ENCODE peak calls at places on chromosome 10, in ten cellular contexts. Z is BE2C, F is fibroblast of lung, D is psoas muscle, X is small intestine, A is endothelial cell of umbilical vein, G is suprapubic skin, T is cardiac muscle cell, V is lung, W is tibial artery. R is an unnamed sample. For H3K9me3 and H3K36me3, the result is how much of the 10 kb centered on the place peaks cover.

GRCh38 chr10:111207525-111207924 is 130.7 kb downstream of the ADRA2A start:
- DNase-seq in Z (peak), F (no peak), D (no peak), X (peak), A (no peak), G (no peak), T (no peak), V (no peak), W (no peak), R (no peak)

GRCh38 chr10:68101066-68101465 is 8.2 kb upstream of the MYPN start:
- DNase-seq in Z (no peak), F (no peak), D (no peak), X (no peak), A (no peak), G (no peak), T (no peak), V (no peak), W (no peak), R (no peak)

GRCh38 chr10:56319386-56319785 is 41.7 kb downstream of the ZWINT start:
- DNase-seq in Z (no peak), F (peak), D (no peak), X (no peak), A (no peak), G (no peak), T (no peak), V (no peak), W (no peak), R (no peak)

GRCh38 chr10:109740436-109740835 is 182.9 kb downstream of the XPNPEP1 start:
- DNase-seq in Z (no peak), F (peak), D (no peak), X (no peak), A (no peak), G (peak), T (no peak), V (no peak), W (no peak), R (no peak)

GRCh38 chr10:79927111-79927828 is 21.6 kb downstream of the SFTPD start:
- DNase-seq in Z (no peak), F (no peak), D (no peak), X (no peak), A (no peak), G (no peak), T (no peak), V (peak), W (no peak), R (no peak)

GRCh38 chr10:111098679-111099437 is 22.0 kb downstream of the ADRA2A start:
- DNase-seq in Z (no peak), F (no peak), D (no peak), X (peak), A (no peak), G (no peak), T (no peak), V (no peak), W (peak), R (no peak)

GRCh38 chr10:70074971-70075370 is 22.3 kb downstream of the MACROH2A2 start:
- DNase-seq in Z (no peak), F (no peak), D (no peak), X (no peak), A (no peak), G (no peak), T (no peak), V (no peak), W (no peak), R (no peak)

GRCh38 chr10:79414714-79415113 is 30.7 kb downstream of the ZCCHC24 start:
- DNase-seq in Z (no peak), F (no peak), D (peak), X (no peak), A (no peak), G (no peak), T (no peak), V (no peak), W (no peak), R (no peak)

GRCh38 chr10:72796042-72796441 is 97.5 kb upstream of the OIT3 start:
- DNase-seq in Z (no peak), F (peak), D (no peak), X (no peak), A (no peak), G (no peak), T (no peak), V (no peak), W (no peak), R (no peak)

GRCh38 chr10:45417746-45418145 is 43.7 kb downstream of the ALOX5 start:
- DNase-seq in Z (no peak), F (no peak), D (no peak), X (no peak), A (no peak), G (no peak), T (no peak), V (no peak), W (no peak), R (no peak)

GRCh38 chr10:91022390-91022789 is 101.5 kb upstream of the ANKRD1 start:
- DNase-seq in Z (no peak), F (no peak), D (no peak), X (no peak), A (no peak), G (no peak), T (peak), V (no peak), W (no peak), R (no peak)

GRCh38 chr10:77939561-77940001 is 13.0 kb upstream of the DLG5 start:
- DNase-seq in Z (no peak), F (peak), D (peak), X (no peak), A (no peak), G (peak), T (no peak), V (no peak), W (peak), R (no peak)

GRCh38 chr10:29470843-29471482 is 163.8 kb downstream of the SVIL start:
- DNase-seq in Z (no peak), F (no peak), D (no peak), X (no peak), A (no peak), G (no peak), T (no peak), V (no peak), W (no peak), R (no peak)

GRCh38 chr10:3924344-3924743 is 139.3 kb upstream of the KLF6 start:
- DNase-seq in Z (no peak), F (peak), D (no peak), X (no peak), A (peak), G (no peak), T (no peak), V (no peak), W (no peak), R (peak)

GRCh38 chr10:10233256-10233655 is 784.4 kb upstream of the CELF2 start:
- DNase-seq in Z (no peak), F (peak), D (no peak), X (no peak), A (peak), G (no peak), T (no peak), V (no peak), W (no peak), R (no peak)

GRCh38 chr10:119251315-119251708 is 43.9 kb downstream of the GRK5 start:
- DNase-seq in Z (no peak), F (peak), D (no peak), X (no peak), A (peak), G (no peak), T (no peak), V (no peak), W (no peak), R (no peak)

GRCh38 chr10:76284351-76284750 is 852.9 kb downstream of the LRMDA start:
- DNase-seq in Z (no peak), F (no peak), D (no peak), X (no peak), A (no peak), G (no peak), T (no peak), V (no peak), W (no peak), R (no peak)

GRCh38 chr10:96468845-96469244 is 44.9 kb downstream of the TLL2 start:
- DNase-seq in Z (no peak), F (no peak), D (no peak), X (no peak), A (no peak), G (no peak), T (no peak), V (no peak), W (no peak), R (peak)

GRCh38 chr10:79939969-79940368 is 8.9 kb downstream of the SFTPD start:
- DNase-seq in Z (no peak), F (no peak), D (no peak), X (no peak), A (no peak), G (no peak), T (no peak), V (no peak), W (no peak), R (no peak)

GRCh38 chr10:79241990-79242619 is 105.2 kb upstream of the PPIF start:
- DNase-seq in Z (peak), F (peak), D (peak), X (peak), A (peak), G (peak), T (peak), V (peak), W (peak), R (no peak)

GRCh38 chr10:93034426-93034825 is 26.2 kb upstream of the CYP26C1 start:
- DNase-seq in Z (no peak), F (no peak), D (no peak), X (no peak), A (no peak), G (no peak), T (no peak), V (no peak), W (no peak), R (no peak)

GRCh38 chr10:26517141-26517890 is 79.2 kb downstream of the APBB1IP start:
- DNase-seq in Z (no peak), F (no peak), D (no peak), X (peak), A (no peak), G (no peak), T (no peak), V (no peak), W (no peak), R (no peak)

GRCh38 chr10:62554632-62555199 is 180.5 kb downstream of the ZNF365 start:
- DNase-seq in Z (peak), F (peak), D (no peak), X (peak), A (peak), G (no peak), T (peak), V (no peak), W (no peak), R (no peak)

GRCh38 chr10:13787015-13787421 is 200.3 kb downstream of the PRPF18 start:
- DNase-seq in Z (no peak), F (no peak), D (no peak), X (peak), A (peak), G (no peak), T (no peak), V (no peak), W (peak), R (no peak)

GRCh38 chr10:103504181-103504783 is 10.8 kb downstream of the NEURL1 start:
- DNase-seq in Z (no peak), F (peak), D (no peak), X (peak), A (peak), G (no peak), T (no peak), V (no peak), W (no peak), R (no peak)

GRCh38 chr10:114356786-114357588 is 47.3 kb downstream of the AFAP1L2 start:
- DNase-seq in Z (no peak), F (peak), D (no peak), X (no peak), A (peak), G (no peak), T (no peak), V (no peak), W (no peak), R (no peak)

GRCh38 chr10:105743343-105744056 is 1102.4 kb downstream of the SORCS3 start:
- DNase-seq in Z (no peak), F (no peak), D (no peak), X (no peak), A (no peak), G (no peak), T (no peak), V (no peak), W (no peak), R (no peak)

GRCh38 chr10:84360634-84361365 is 32.4 kb downstream of the CCSER2 start:
- DNase-seq in Z (no peak), F (peak), D (no peak), X (peak), A (peak), G (no peak), T (peak), V (no peak), W (no peak), R (no peak)

GRCh38 chr10:21398549-21399345 is 126.7 kb downstream of the SKIDA1 start:
- DNase-seq in Z (no peak), F (peak), D (no peak), X (no peak), A (no peak), G (no peak), T (no peak), V (no peak), W (no peak), R (no peak)

GRCh38 chr10:63260860-63261251 is 127.7 kb downstream of the NRBF2 start:
- DNase-seq in Z (no peak), F (no peak), D (no peak), X (no peak), A (no peak), G (no peak), T (no peak), V (no peak), W (no peak), R (no peak)

GRCh38 chr10:107054469-107055156 is 109.9 kb downstream of the SORCS1 start:
- DNase-seq in Z (no peak), F (no peak), D (no peak), X (no peak), A (no peak), G (no peak), T (no peak), V (no peak), W (no peak), R (no peak)

GRCh38 chr10:113569576-113569975 is 16.7 kb downstream of the HABP2 start:
- DNase-seq in Z (no peak), F (no peak), D (peak), X (no peak), A (no peak), G (no peak), T (no peak), V (no peak), W (no peak), R (no peak)

GRCh38 chr10:112209534-112210200 is 26.1 kb upstream of the GPAM start:
- DNase-seq in Z (peak), F (no peak), D (no peak), X (no peak), A (no peak), G (no peak), T (no peak), V (no peak), W (no peak), R (no peak)

GRCh38 chr10:116891208-116891607 is 41.9 kb downstream of the ENO4 start:
- DNase-seq in Z (peak), F (peak), D (no peak), X (no peak), A (peak), G (no peak), T (no peak), V (no peak), W (no peak), R (peak)

GRCh38 chr10:128281343-128281742 is 155.1 kb upstream of the MKI67 start:
- DNase-seq in Z (no peak), F (no peak), D (no peak), X (no peak), A (no peak), G (no peak), T (no peak), V (no peak), W (no peak), R (no peak)

GRCh38 chr10:113712755-113713154 is 33.0 kb downstream of the CASP7 start:
- DNase-seq in Z (no peak), F (no peak), D (no peak), X (no peak), A (no peak), G (no peak), T (no peak), V (no peak), W (no peak), R (no peak)

GRCh38 chr10:306654-307185 is 171.5 kb downstream of the ZMYND11 start:
- DNase-seq in Z (peak), F (no peak), D (no peak), X (peak), A (no peak), G (no peak), T (peak), V (no peak), W (no peak), R (no peak)

GRCh38 chr10:47299611-47299988 is 397 bp upstream of the GDF10 start:
- DNase-seq in Z (no peak), F (no peak), D (no peak), X (no peak), A (no peak), G (no peak), T (no peak), V (no peak), W (no peak), R (no peak)

GRCh38 chr10:113309791-113310190 is 243.1 kb upstream of the HABP2 start:
- DNase-seq in Z (no peak), F (no peak), D (no peak), X (no peak), A (no peak), G (no peak), T (no peak), V (no peak), W (no peak), R (no peak)

GRCh38 chr10:88616250-88616977 is 29.9 kb downstream of the LIPJ start:
- DNase-seq in Z (peak), F (no peak), D (peak), X (no peak), A (no peak), G (no peak), T (peak), V (no peak), W (no peak), R (no peak)

GRCh38 chr10:82572686-82573226 is 697.8 kb downstream of the NRG3 start:
- DNase-seq in Z (peak), F (no peak), D (no peak), X (no peak), A (no peak), G (no peak), T (no peak), V (no peak), W (no peak), R (no peak)
- H3K9me3 ChIP-seq in Z (under half), F (under half), D (under half), X (under half), A (under half), G (under half), T (under half), V (under half), W (under half), R (under half)

GRCh38 chr10:99694171-99694570 is 34.9 kb downstream of the ENTPD7 start:
- DNase-seq in Z (no peak), F (peak), D (no peak), X (no peak), A (no peak), G (no peak), T (no peak), V (no peak), W (no peak), R (no peak)

GRCh38 chr10:99698504-99699080 is 33.3 kb downstream of the COX15 start:
- DNase-seq in Z (no peak), F (no peak), D (no peak), X (peak), A (peak), G (no peak), T (no peak), V (no peak), W (no peak), R (no peak)

GRCh38 chr10:99700649-99701048 is 31.3 kb downstream of the COX15 start:
- DNase-seq in Z (no peak), F (no peak), D (no peak), X (no peak), A (no peak), G (no peak), T (no peak), V (no peak), W (no peak), R (no peak)

GRCh38 chr10:99695761-99696160 is 36.2 kb downstream of the COX15 start:
- DNase-seq in Z (no peak), F (no peak), D (no peak), X (no peak), A (no peak), G (no peak), T (no peak), V (no peak), W (no peak), R (no peak)
- H3K36me3 ChIP-seq in Z (under half), F (under half), D (under half), X (under half), A (under half), G (half or more), T (under half), V (under half), W (under half), R (half or more)

GRCh38 chr10:121243003-121243898 is 355.0 kb downstream of the FGFR2 start:
- DNase-seq in Z (no peak), F (no peak), D (no peak), X (no peak), A (no peak), G (no peak), T (no peak), V (no peak), W (no peak), R (no peak)

GRCh38 chr10:121241337-121241736 is 356.9 kb downstream of the FGFR2 start:
- DNase-seq in Z (no peak), F (no peak), D (no peak), X (no peak), A (no peak), G (no peak), T (no peak), V (no peak), W (no peak), R (no peak)

GRCh38 chr10:121237718-121238117 is 360.5 kb downstream of the FGFR2 start:
- DNase-seq in Z (no peak), F (no peak), D (no peak), X (no peak), A (no peak), G (no peak), T (no peak), V (no peak), W (no peak), R (no peak)

GRCh38 chr10:121240011-121240410 is 358.2 kb downstream of the FGFR2 start:
- DNase-seq in Z (no peak), F (no peak), D (no peak), X (peak), A (no peak), G (no peak), T (no peak), V (no peak), W (no peak), R (no peak)

DNA sequence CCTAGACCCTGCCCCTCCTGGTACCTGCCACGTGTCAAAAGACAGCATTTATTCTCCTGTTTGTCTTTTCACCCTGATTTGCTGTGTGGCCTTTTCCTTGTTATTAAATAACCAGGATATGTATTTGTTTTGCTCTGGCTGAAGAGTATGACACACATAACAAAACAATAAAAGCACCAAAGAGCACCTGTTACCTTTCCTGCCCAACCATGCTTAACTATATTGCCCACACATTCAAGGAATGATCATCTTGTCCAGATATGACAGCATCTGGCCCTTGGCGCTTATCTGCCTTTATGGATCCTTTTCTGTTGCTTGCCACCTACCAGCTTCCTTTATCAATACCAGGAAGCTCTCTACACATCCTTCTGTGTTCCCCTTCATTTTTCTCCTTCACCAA is 357.7 kb downstream of the FGFR2 start:
- DNase-seq in Z (no peak), F (no peak), D (no peak), X (peak), A (no peak), G (no peak), T (no peak), V (no peak), W (no peak), R (no peak)
- H3K9me3 ChIP-seq in Z (under half), F (under half), D (under half), X (under half), A (under half), G (under half), T (under half), V (under half), W (under half), R (under half)

DNA sequence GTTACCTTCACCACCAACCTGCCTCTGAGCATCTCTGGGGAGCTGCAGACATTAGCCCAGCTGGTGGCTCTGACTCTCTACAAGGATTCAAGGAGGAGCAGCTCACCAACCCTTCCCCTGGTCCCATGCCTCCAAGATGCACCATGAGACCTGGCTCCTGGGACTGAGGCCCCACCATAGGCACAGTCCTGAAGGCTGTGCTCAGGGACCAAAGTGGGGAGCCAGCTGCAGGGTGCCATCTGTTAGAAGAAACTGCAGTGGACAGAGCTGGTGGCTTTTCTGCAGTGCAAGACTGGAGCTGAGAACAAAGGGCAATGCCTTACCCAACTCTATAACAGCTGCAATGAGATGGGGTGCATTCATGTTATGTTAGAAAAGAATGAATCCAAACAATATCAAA is 581.6 kb downstream of the TCERG1L start:
- DNase-seq in Z (no peak), F (no peak), D (no peak), X (no peak), A (no peak), G (no peak), T (no peak), V (no peak), W (peak), R (no peak)
- H3K36me3 ChIP-seq in Z (under half), F (under half), D (under half), X (under half), A (under half), G (under half), T (under half), V (under half), W (under half), R (under half)

R was measured in RWPE2.